ENCODE peak calls at places on chromosomes 6 and 20, in eight cellular contexts. One of them, this sample, is unnamed.

GRCh38 chr6:41713161-41713649 is 22.2 kb downstream of the TFEB start:
- DNase-seq in naive B cell: no peak
- DNase-seq in GM04503: no peak
- DNase-seq in amygdala: peak; percentile 56
- DNase-seq in Ammon's horn: peak; percentile 83
- DNase-seq in cardiac fibroblast: peak; percentile 57
- DNase-seq in heart right ventricle: peak; percentile 70
- DNase-seq in pancreas: peak; percentile 80
- DNase-seq in this sample: no peak

GRCh38 chr20:40010483-40010882 is 678.6 kb downstream of the MAFB start:
- DNase-seq in heart right ventricle: no peak
- DNase-seq in GM04503: peak; percentile 6
- DNase-seq in pancreas: no peak
- DNase-seq in Ammon's horn: no peak
- DNase-seq in amygdala: no peak
- DNase-seq in naive B cell: no peak
- DNase-seq in cardiac fibroblast: no peak
- DNase-seq in this sample: no peak

GRCh38 chr6:114339706-114340105 is 3.1 kb downstream of the HS3ST5 start:
- DNase-seq in amygdala: no peak
- DNase-seq in GM04503: no peak
- DNase-seq in pancreas: no peak
- DNase-seq in cardiac fibroblast: peak; percentile 11
- DNase-seq in heart right ventricle: no peak
- DNase-seq in Ammon's horn: no peak
- DNase-seq in naive B cell: no peak
- DNase-seq in this sample: no peak

GRCh38 chr6:162726997-162727346 is 594 bp downstream of the PRKN start:
- DNase-seq in naive B cell: no peak
- DNase-seq in pancreas: no peak
- DNase-seq in GM04503: no peak
- DNase-seq in amygdala: peak; percentile 28
- DNase-seq in cardiac fibroblast: peak; percentile 3
- DNase-seq in Ammon's horn: no peak
- DNase-seq in heart right ventricle: no peak
- DNase-seq in this sample: no peak

GRCh38 chr6:116969211-116969863 is 92.3 kb downstream of the RFX6 start:
- DNase-seq in cardiac fibroblast: peak; percentile 73
- DNase-seq in heart right ventricle: no peak
- DNase-seq in Ammon's horn: peak; percentile 76
- DNase-seq in naive B cell: peak; percentile 9
- DNase-seq in amygdala: no peak
- DNase-seq in GM04503: peak; percentile 4
- DNase-seq in pancreas: peak; percentile 28
- DNase-seq in this sample: peak; percentile 61

GRCh38 chr6:56297022-56297995 is 49.9 kb upstream of the COL21A1 start:
- DNase-seq in Ammon's horn: no peak
- DNase-seq in heart right ventricle: no peak
- DNase-seq in GM04503: no peak
- DNase-seq in cardiac fibroblast: peak; percentile 37
- DNase-seq in pancreas: no peak
- DNase-seq in naive B cell: no peak
- DNase-seq in amygdala: no peak
- DNase-seq in this sample: peak; percentile 21

GRCh38 chr6:166989427-166990034 is 9.7 kb upstream of the CEP43 start:
- DNase-seq in amygdala: no peak
- DNase-seq in pancreas: peak; percentile 17
- DNase-seq in heart right ventricle: no peak
- DNase-seq in Ammon's horn: peak; percentile 69
- DNase-seq in cardiac fibroblast: peak; percentile 58
- DNase-seq in GM04503: no peak
- DNase-seq in naive B cell: peak; percentile 53
- DNase-seq in this sample: peak; percentile 61

GRCh38 chr6:148457137-148457842 is 114.7 kb downstream of the SASH1 start:
- DNase-seq in GM04503: peak; percentile 40
- DNase-seq in cardiac fibroblast: peak; percentile 93
- DNase-seq in Ammon's horn: no peak
- DNase-seq in naive B cell: no peak
- DNase-seq in amygdala: no peak
- DNase-seq in pancreas: no peak
- DNase-seq in heart right ventricle: no peak
- DNase-seq in this sample: peak; percentile 94

GRCh38 chr6:28587011-28587745 is 61.5 kb downstream of the GPX5 start:
- DNase-seq in Ammon's horn: peak; percentile 48
- DNase-seq in heart right ventricle: peak; percentile 40
- DNase-seq in amygdala: peak; percentile 52
- DNase-seq in pancreas: peak; percentile 86
- DNase-seq in GM04503: no peak
- DNase-seq in cardiac fibroblast: peak; percentile 40
- DNase-seq in naive B cell: peak; percentile 31
- DNase-seq in this sample: peak; percentile 5

GRCh38 chr6:63307581-63308246 is 12.1 kb downstream of the LGSN start:
- DNase-seq in amygdala: no peak
- DNase-seq in Ammon's horn: peak; percentile 17
- DNase-seq in pancreas: no peak
- DNase-seq in heart right ventricle: no peak
- DNase-seq in GM04503: peak; percentile 3
- DNase-seq in naive B cell: no peak
- DNase-seq in cardiac fibroblast: peak; percentile 78
- DNase-seq in this sample: peak; percentile 30

GRCh38 chr20:13841206-13841605 is 56.4 kb downstream of the NDUFAF5 start:
- DNase-seq in GM04503: no peak
- DNase-seq in pancreas: no peak
- DNase-seq in Ammon's horn: no peak
- DNase-seq in heart right ventricle: no peak
- DNase-seq in cardiac fibroblast: no peak
- DNase-seq in naive B cell: no peak
- DNase-seq in amygdala: no peak
- DNase-seq in this sample: no peak

GRCh38 chr20:17786221-17786718 is 86.5 kb downstream of the BANF2 start:
- DNase-seq in heart right ventricle: no peak
- DNase-seq in Ammon's horn: no peak
- DNase-seq in naive B cell: no peak
- DNase-seq in GM04503: peak; percentile 19
- DNase-seq in pancreas: no peak
- DNase-seq in cardiac fibroblast: peak; percentile 33
- DNase-seq in amygdala: no peak
- DNase-seq in this sample: peak; percentile 80

GRCh38 chr6:22828179-22829062 is 259.1 kb downstream of the HDGFL1 start:
- DNase-seq in GM04503: peak; percentile 74
- DNase-seq in Ammon's horn: no peak
- DNase-seq in cardiac fibroblast: peak; percentile 99
- DNase-seq in pancreas: peak; percentile 67
- DNase-seq in naive B cell: no peak
- DNase-seq in heart right ventricle: no peak
- DNase-seq in amygdala: no peak
- DNase-seq in this sample: peak; percentile 98

GRCh38 chr20:36333841-36334240 is 27.7 kb downstream of the DLGAP4 start:
- DNase-seq in pancreas: no peak
- DNase-seq in GM04503: no peak
- DNase-seq in heart right ventricle: no peak
- DNase-seq in naive B cell: no peak
- DNase-seq in amygdala: no peak
- DNase-seq in cardiac fibroblast: no peak
- DNase-seq in Ammon's horn: no peak
- DNase-seq in this sample: no peak

GRCh38 chr6:160041608-160042007 is 72.7 kb downstream of the IGF2R start:
- DNase-seq in heart right ventricle: peak; percentile 39
- DNase-seq in amygdala: no peak
- DNase-seq in GM04503: peak; percentile 21
- DNase-seq in pancreas: peak; percentile 75
- DNase-seq in cardiac fibroblast: peak; percentile 57
- DNase-seq in naive B cell: no peak
- DNase-seq in Ammon's horn: peak; percentile 68
- DNase-seq in this sample: no peak

GRCh38 chr6:158020272-158020711 is 38.6 kb downstream of the SYNJ2 start:
- DNase-seq in GM04503: no peak
- DNase-seq in amygdala: no peak
- DNase-seq in naive B cell: no peak
- DNase-seq in heart right ventricle: no peak
- DNase-seq in Ammon's horn: no peak
- DNase-seq in pancreas: no peak
- DNase-seq in cardiac fibroblast: no peak
- DNase-seq in this sample: peak; percentile 39

This sample was measured in dermis microvascular lymphatic vessel endothelial cell.